ENCODE peak calls at places on chromosomes 4 and X, in eight cellular contexts. J, D, T, Y, P, M, H and V are unnamed samples.

GRCh38 chrX:261167-261857 is 19.9 kb upstream of the PLCXD1 start:
- DNase-seq in J (no peak), P (no peak), Y (no peak), T (no peak), D (no peak), M (no peak), H (peak), V (no peak)

GRCh38 chrX:74922922-74923321 is 2.3 kb downstream of the NEXMIF start:
- DNase-seq in H (no peak), D (no peak), J (no peak), P (no peak), Y (no peak), T (no peak), M (no peak), V (no peak)

GRCh38 chr4:71184195-71184781 is 154.5 kb upstream of the SLC4A4 start:
- DNase-seq in D (no peak), J (peak), Y (peak), T (no peak), M (peak), P (no peak), H (peak), V (no peak)

GRCh38 chrX:15714529-15714928 is 23.5 kb upstream of the CA5B start:
- DNase-seq in T (no peak), J (peak), D (no peak), M (no peak), Y (no peak), P (no peak), H (peak), V (no peak)

GRCh38 chr4:105457997-105458396 is 15.9 kb downstream of the PPA2 start:
- DNase-seq in P (no peak), D (no peak), Y (no peak), J (no peak), T (no peak), H (no peak), M (no peak), V (no peak)

GRCh38 chr4:144204431-144204830 is 63.9 kb upstream of the GYPA start:
- DNase-seq in D (no peak), J (no peak), Y (no peak), H (no peak), P (no peak), M (no peak), T (no peak), V (no peak)

GRCh38 chr4:144578681-144579080 is 67.3 kb upstream of the HHIP start:
- DNase-seq in P (no peak), J (no peak), H (peak), M (no peak), T (no peak), Y (no peak), D (no peak), V (no peak)

GRCh38 chrX:1351981-1352714 is 15.6 kb downstream of the IL3RA start:
- DNase-seq in T (no peak), P (no peak), D (no peak), Y (no peak), M (no peak), J (no peak), H (no peak), V (no peak)

GRCh38 chrX:24860140-24860539 is 155.6 kb downstream of the ARX start:
- DNase-seq in M (no peak), Y (no peak), D (no peak), H (no peak), T (no peak), J (no peak), P (no peak), V (no peak)

GRCh38 chrX:10620121-10620699 is at the start of gene MID1:
- DNase-seq in J (peak), H (peak), T (no peak), P (peak), D (no peak), Y (no peak), M (no peak), V (no peak)

GRCh38 chr4:40180356-40180755 is 16.5 kb upstream of the RHOH start:
- DNase-seq in P (no peak), T (no peak), J (no peak), D (no peak), M (no peak), H (peak), Y (no peak), V (no peak)

GRCh38 chr4:84940960-84941359 is 25.5 kb downstream of the WDFY3 start:
- DNase-seq in H (no peak), J (no peak), M (no peak), P (no peak), T (no peak), Y (no peak), D (no peak), V (no peak)

GRCh38 chr4:100299019-100299418 is 108.8 kb upstream of the DDIT4L start:
- DNase-seq in D (no peak), P (peak), J (peak), Y (no peak), M (no peak), H (peak), T (no peak), V (no peak)

GRCh38 chrX:54540289-54540688 is 10.3 kb downstream of the GNL3L start:
- DNase-seq in P (no peak), J (no peak), Y (no peak), H (peak), D (no peak), M (no peak), T (no peak), V (no peak)

GRCh38 chr4:26048378-26048882 is 134.4 kb downstream of the SMIM20 start:
- DNase-seq in M (no peak), D (no peak), T (no peak), H (peak), P (peak), Y (no peak), J (peak), V (no peak)

GRCh38 chr4:146112389-146112788 is 63.1 kb upstream of the LSM6 start:
- DNase-seq in T (no peak), H (no peak), P (no peak), J (no peak), M (no peak), Y (no peak), D (no peak), V (no peak)

GRCh38 chr4:6225469-6225868 is 25.1 kb upstream of the JAKMIP1 start:
- DNase-seq in H (peak), D (no peak), J (peak), Y (no peak), T (no peak), P (no peak), M (no peak), V (peak)

GRCh38 chrX:103651374-103651773 is 22.6 kb downstream of the TCEAL1 start:
- DNase-seq in J (no peak), Y (no peak), H (no peak), D (no peak), M (no peak), T (no peak), P (no peak), V (no peak)

GRCh38 chr4:85938902-85939301 is 421.0 kb downstream of the MAPK10 start:
- DNase-seq in D (no peak), T (no peak), P (no peak), M (no peak), J (no peak), Y (no peak), H (no peak), V (no peak)

GRCh38 chrX:151711787-151712186 is 4.0 kb upstream of the FATE1 start:
- DNase-seq in D (no peak), Y (no peak), H (no peak), M (no peak), J (no peak), P (no peak), T (no peak), V (peak)

GRCh38 chr4:5710065-5710961 is 688 bp upstream of the EVC start:
- DNase-seq in P (no peak), D (no peak), Y (no peak), H (no peak), T (no peak), M (no peak), J (no peak), V (peak)

GRCh38 chr4:24067781-24068193 is 177.9 kb upstream of the PPARGC1A start:
- DNase-seq in T (no peak), P (no peak), J (no peak), M (no peak), Y (no peak), D (no peak), H (peak), V (no peak)

GRCh38 chr4:150771374-150771773 is 189.4 kb downstream of the MAB21L2 start:
- DNase-seq in J (no peak), Y (no peak), D (no peak), H (no peak), P (no peak), M (no peak), T (no peak), V (no peak)

GRCh38 chr4:83535520-83535944 is 376 bp upstream of the GPAT3 start:
- DNase-seq in P (no peak), Y (peak), M (peak), T (no peak), J (peak), H (peak), D (no peak), V (no peak)

GRCh38 chrX:72280210-72280882 is 3.3 kb upstream of the RPS4X start:
- DNase-seq in J (no peak), Y (no peak), M (no peak), H (peak), P (no peak), D (no peak), T (no peak), V (no peak)